ENCODE peak calls at places on chromosomes 4 and X, in nine cellular contexts. G is glutamatergic neuron; D is fibroblast of mammary gland; S is NCI-H82; J is T-helper 2 cell; O is NCI-H187 treated with DMSO at 0.1 percent for 48 hours; T is left lung; I is stimulated activated naive CD4-positive, alpha-beta T cell treated with Interleukin-2 at 50 U/mL for 16 hours; W is mesenchymal stem cell. M is an unnamed sample.

GRCh38 chr4:102715057-102715456 is 45.7 kb downstream of the MANBA start:
- DNase-seq in G (no peak), D (peak), S (no peak), J (no peak), O (no peak), T (no peak), I (no peak), W (no peak), M (no peak)

GRCh38 chrX:110257889-110258288 is 60.0 kb downstream of the AMMECR1 start:
- DNase-seq in G (peak), D (no peak), S (no peak), J (no peak), O (no peak), T (no peak), I (no peak), W (no peak), M (no peak)

GRCh38 chrX:19990225-19990518 is 689 bp downstream of the BCLAF3 start:
- DNase-seq in G (no peak), D (no peak), S (peak), J (no peak), O (no peak), T (no peak), I (no peak), W (peak), M (no peak)

GRCh38 chr4:140935259-140935658 is 179.1 kb upstream of the TBC1D9 start:
- DNase-seq in G (no peak), D (peak), S (peak), J (no peak), O (no peak), T (no peak), I (no peak), W (no peak), M (no peak)

GRCh38 chr4:185833055-185833598 is 21.1 kb upstream of the SORBS2 start:
- DNase-seq in G (no peak), D (no peak), S (peak), J (no peak), O (no peak), T (no peak), I (no peak), W (no peak), M (no peak)

GRCh38 chrX:148371251-148371650 is 129.2 kb upstream of the AFF2 start:
- DNase-seq in G (no peak), D (no peak), S (no peak), J (no peak), O (no peak), T (no peak), I (no peak), W (no peak), M (no peak)

GRCh38 chr4:52963976-52964375 is 101.9 kb downstream of the RASL11B start:
- DNase-seq in G (no peak), D (no peak), S (no peak), J (no peak), O (no peak), T (no peak), I (no peak), W (no peak), M (no peak)

GRCh38 chr4:122661176-122661575 is 40.3 kb upstream of the IL21 start:
- DNase-seq in G (no peak), D (no peak), S (no peak), J (no peak), O (no peak), T (no peak), I (no peak), W (peak), M (no peak)

GRCh38 chrX:1027680-1028079 is 184.8 kb downstream of the CRLF2 start:
- DNase-seq in G (no peak), D (no peak), S (no peak), J (no peak), O (no peak), T (no peak), I (no peak), W (no peak), M (no peak)

GRCh38 chrX:53374923-53375322 is 47.5 kb downstream of the SMC1A start:
- DNase-seq in G (no peak), D (no peak), S (no peak), J (no peak), O (no peak), T (no peak), I (no peak), W (no peak), M (no peak)

GRCh38 chr4:3017504-3017903 is 54.1 kb downstream of the GRK4 start:
- DNase-seq in G (no peak), D (no peak), S (no peak), J (no peak), O (no peak), T (no peak), I (no peak), W (no peak), M (no peak)

GRCh38 chr4:57136281-57136680 is 26.1 kb upstream of the IGFBP7 start:
- DNase-seq in G (no peak), D (peak), S (no peak), J (no peak), O (no peak), T (no peak), I (no peak), W (no peak), M (no peak)

GRCh38 chrX:152907084-152907651 is 9.3 kb downstream of the ZNF185 start:
- DNase-seq in G (no peak), D (peak), S (peak), J (no peak), O (no peak), T (no peak), I (no peak), W (peak), M (no peak)

GRCh38 chr4:110287130-110287529 is 88.7 kb upstream of the ELOVL6 start:
- DNase-seq in G (no peak), D (peak), S (no peak), J (peak), O (no peak), T (no peak), I (no peak), W (peak), M (no peak)

GRCh38 chr4:148391056-148391455 is 51.2 kb downstream of the NR3C2 start:
- DNase-seq in G (no peak), D (peak), S (no peak), J (no peak), O (no peak), T (no peak), I (no peak), W (no peak), M (no peak)

GRCh38 chr4:117064297-117064696 is 21.1 kb downstream of the TRAM1L1 start:
- DNase-seq in G (no peak), D (no peak), S (no peak), J (no peak), O (no peak), T (no peak), I (no peak), W (no peak), M (no peak)